ENCODE peak calls at places on chromosomes 1 and 21, in four cellular contexts. One of them, this sample, is unnamed.

GRCh38 chr1:83641828-83642443 is 357.0 kb downstream of the TTLL7 start:
- DNase-seq in stimulated activated CD8-positive, alpha-beta memory T cell treated with anti-CD3 and anti-CD28 coated beads, Interleukin-4, amount 100 ng/mL, for 24 hours: no peak
- DNase-seq in SHP77: no peak
- DNase-seq in foreskin keratinocyte: no peak
- DNase-seq in this sample: no peak

GRCh38 chr1:212864201-212864600 is 6.1 kb downstream of the FLVCR1 start:
- DNase-seq in foreskin keratinocyte: no peak
- DNase-seq in stimulated activated CD8-positive, alpha-beta memory T cell treated with anti-CD3 and anti-CD28 coated beads, Interleukin-4, amount 100 ng/mL, for 24 hours: no peak
- DNase-seq in SHP77: no peak
- DNase-seq in this sample: no peak

GRCh38 chr1:63343922-63344321 is 21.6 kb downstream of the FOXD3 start:
- DNase-seq in SHP77: no peak
- DNase-seq in stimulated activated CD8-positive, alpha-beta memory T cell treated with anti-CD3 and anti-CD28 coated beads, Interleukin-4, amount 100 ng/mL, for 24 hours: no peak
- DNase-seq in foreskin keratinocyte: no peak
- DNase-seq in this sample: no peak

GRCh38 chr1:243731301-243731891 is 118.6 kb downstream of the AKT3 start:
- DNase-seq in stimulated activated CD8-positive, alpha-beta memory T cell treated with anti-CD3 and anti-CD28 coated beads, Interleukin-4, amount 100 ng/mL, for 24 hours: no peak
- DNase-seq in foreskin keratinocyte: no peak
- DNase-seq in SHP77: peak
- DNase-seq in this sample: peak

GRCh38 chr1:9121891-9122409 is 7.0 kb downstream of the GPR157 start:
- DNase-seq in SHP77: no peak
- DNase-seq in stimulated activated CD8-positive, alpha-beta memory T cell treated with anti-CD3 and anti-CD28 coated beads, Interleukin-4, amount 100 ng/mL, for 24 hours: peak
- DNase-seq in foreskin keratinocyte: no peak
- DNase-seq in this sample: no peak

GRCh38 chr1:239757711-239758110 is 334.0 kb upstream of the FMN2 start:
- DNase-seq in foreskin keratinocyte: no peak
- DNase-seq in SHP77: no peak
- DNase-seq in stimulated activated CD8-positive, alpha-beta memory T cell treated with anti-CD3 and anti-CD28 coated beads, Interleukin-4, amount 100 ng/mL, for 24 hours: no peak
- DNase-seq in this sample: no peak

GRCh38 chr21:46130721-46131720 is 24.4 kb downstream of the FTCD start:
- DNase-seq in stimulated activated CD8-positive, alpha-beta memory T cell treated with anti-CD3 and anti-CD28 coated beads, Interleukin-4, amount 100 ng/mL, for 24 hours: no peak
- DNase-seq in foreskin keratinocyte: no peak
- DNase-seq in SHP77: no peak
- DNase-seq in this sample: no peak

GRCh38 chr1:248811514-248812490 is 13.9 kb downstream of the SH3BP5L start:
- DNase-seq in stimulated activated CD8-positive, alpha-beta memory T cell treated with anti-CD3 and anti-CD28 coated beads, Interleukin-4, amount 100 ng/mL, for 24 hours: no peak
- DNase-seq in foreskin keratinocyte: no peak
- DNase-seq in SHP77: no peak
- DNase-seq in this sample: no peak

GRCh38 chr1:224696891-224697765 is 81.0 kb downstream of the CNIH3 start:
- DNase-seq in SHP77: no peak
- DNase-seq in foreskin keratinocyte: no peak
- DNase-seq in stimulated activated CD8-positive, alpha-beta memory T cell treated with anti-CD3 and anti-CD28 coated beads, Interleukin-4, amount 100 ng/mL, for 24 hours: no peak
- DNase-seq in this sample: no peak

GRCh38 chr1:15304708-15305326 is 57.8 kb downstream of the FHAD1 start:
- DNase-seq in stimulated activated CD8-positive, alpha-beta memory T cell treated with anti-CD3 and anti-CD28 coated beads, Interleukin-4, amount 100 ng/mL, for 24 hours: peak
- DNase-seq in foreskin keratinocyte: no peak
- DNase-seq in SHP77: peak
- DNase-seq in this sample: peak

GRCh38 chr1:38667626-38668025 is 191.9 kb downstream of the RRAGC start:
- DNase-seq in foreskin keratinocyte: no peak
- DNase-seq in SHP77: no peak
- DNase-seq in stimulated activated CD8-positive, alpha-beta memory T cell treated with anti-CD3 and anti-CD28 coated beads, Interleukin-4, amount 100 ng/mL, for 24 hours: no peak
- DNase-seq in this sample: no peak

GRCh38 chr1:207866471-207867135 is 44.3 kb downstream of the CD34 start:
- DNase-seq in stimulated activated CD8-positive, alpha-beta memory T cell treated with anti-CD3 and anti-CD28 coated beads, Interleukin-4, amount 100 ng/mL, for 24 hours: no peak
- DNase-seq in foreskin keratinocyte: no peak
- DNase-seq in SHP77: no peak
- DNase-seq in this sample: peak